ENCODE peak calls at places on chromosome 20, in seven cellular contexts. One of them, this sample, is unnamed. For H3K36me3, the result is how much of the 10 kb centered on the place peaks cover.

GRCh38 chr20:10313701-10314100 is 95.1 kb downstream of the SNAP25 start:
- DNase-seq in neural progenitor cell: peak
- DNase-seq in heart right ventricle: no peak
- DNase-seq in lower lobe of right lung: no peak
- DNase-seq in fibroblast of lung: no peak
- DNase-seq in CD8-positive, alpha-beta T cell: no peak
- DNase-seq in left ventricle myocardium inferior: no peak
- DNase-seq in this sample: peak

GRCh38 chr20:53582574-53583351 is 10.9 kb downstream of the ZNF217 start:
- DNase-seq in fibroblast of lung: peak
- DNase-seq in lower lobe of right lung: no peak
- DNase-seq in CD8-positive, alpha-beta T cell: no peak
- DNase-seq in left ventricle myocardium inferior: no peak
- DNase-seq in neural progenitor cell: peak
- DNase-seq in heart right ventricle: no peak
- DNase-seq in this sample: peak

GRCh38 chr20:58992911-58993310 is 11.9 kb downstream of the NELFCD start:
- DNase-seq in lower lobe of right lung: no peak
- DNase-seq in CD8-positive, alpha-beta T cell: no peak
- DNase-seq in neural progenitor cell: no peak
- DNase-seq in heart right ventricle: no peak
- DNase-seq in fibroblast of lung: no peak
- DNase-seq in left ventricle myocardium inferior: no peak
- DNase-seq in this sample: no peak

GRCh38 chr20:38731738-38732113 is 7.4 kb downstream of the SLC32A1 start:
- DNase-seq in left ventricle myocardium inferior: no peak
- DNase-seq in fibroblast of lung: no peak
- DNase-seq in CD8-positive, alpha-beta T cell: no peak
- DNase-seq in lower lobe of right lung: no peak
- DNase-seq in heart right ventricle: no peak
- DNase-seq in neural progenitor cell: no peak
- DNase-seq in this sample: no peak

GRCh38 chr20:4548552-4548951 is 173.2 kb upstream of the PRND start:
- DNase-seq in heart right ventricle: no peak
- DNase-seq in lower lobe of right lung: no peak
- DNase-seq in left ventricle myocardium inferior: no peak
- DNase-seq in fibroblast of lung: no peak
- DNase-seq in neural progenitor cell: no peak
- DNase-seq in CD8-positive, alpha-beta T cell: no peak
- DNase-seq in this sample: no peak

GRCh38 chr20:53655909-53656652 is 62.4 kb upstream of the ZNF217 start:
- DNase-seq in fibroblast of lung: peak
- DNase-seq in heart right ventricle: no peak
- DNase-seq in lower lobe of right lung: no peak
- DNase-seq in neural progenitor cell: no peak
- DNase-seq in left ventricle myocardium inferior: no peak
- DNase-seq in CD8-positive, alpha-beta T cell: no peak
- DNase-seq in this sample: no peak

GRCh38 chr20:59207742-59208357 is 44.2 kb downstream of the ZNF831 start:
- DNase-seq in lower lobe of right lung: peak
- DNase-seq in neural progenitor cell: peak
- DNase-seq in CD8-positive, alpha-beta T cell: peak
- DNase-seq in left ventricle myocardium inferior: peak
- DNase-seq in fibroblast of lung: no peak
- DNase-seq in heart right ventricle: peak
- DNase-seq in this sample: peak

GRCh38 chr20:10673176-10673830 is 496 bp downstream of the JAG1 start:
- DNase-seq in left ventricle myocardium inferior: no peak
- DNase-seq in fibroblast of lung: peak
- DNase-seq in CD8-positive, alpha-beta T cell: no peak
- DNase-seq in heart right ventricle: peak
- DNase-seq in neural progenitor cell: peak
- DNase-seq in lower lobe of right lung: peak
- DNase-seq in this sample: peak

GRCh38 chr20:19995220-19995863 is 21.8 kb upstream of the NAA20 start:
- DNase-seq in fibroblast of lung: peak
- DNase-seq in lower lobe of right lung: no peak
- DNase-seq in CD8-positive, alpha-beta T cell: no peak
- DNase-seq in heart right ventricle: no peak
- DNase-seq in neural progenitor cell: peak
- DNase-seq in left ventricle myocardium inferior: no peak
- DNase-seq in this sample: peak

GRCh38 chr20:63051186-63051860 is 44.6 kb upstream of the BHLHE23 start:
- DNase-seq in lower lobe of right lung: peak
- DNase-seq in CD8-positive, alpha-beta T cell: no peak
- DNase-seq in neural progenitor cell: no peak
- DNase-seq in fibroblast of lung: no peak
- DNase-seq in heart right ventricle: peak
- DNase-seq in left ventricle myocardium inferior: no peak
- DNase-seq in this sample: no peak

GRCh38 chr20:33843854-33844253 is 32.7 kb downstream of the CHMP4B start:
- DNase-seq in fibroblast of lung: no peak
- DNase-seq in lower lobe of right lung: no peak
- DNase-seq in heart right ventricle: no peak
- DNase-seq in left ventricle myocardium inferior: no peak
- DNase-seq in CD8-positive, alpha-beta T cell: no peak
- DNase-seq in neural progenitor cell: no peak
- DNase-seq in this sample: no peak

GRCh38 chr20:3716195-3716834 is 3.9 kb upstream of the SIGLEC1 start:
- DNase-seq in lower lobe of right lung: peak
- DNase-seq in left ventricle myocardium inferior: no peak
- DNase-seq in fibroblast of lung: peak
- DNase-seq in neural progenitor cell: peak
- DNase-seq in heart right ventricle: peak
- DNase-seq in CD8-positive, alpha-beta T cell: no peak
- DNase-seq in this sample: peak

GRCh38 chr20:32037929-32038328 is 14.1 kb upstream of the HCK start:
- DNase-seq in lower lobe of right lung: no peak
- DNase-seq in neural progenitor cell: no peak
- DNase-seq in CD8-positive, alpha-beta T cell: no peak
- DNase-seq in left ventricle myocardium inferior: no peak
- DNase-seq in heart right ventricle: no peak
- DNase-seq in fibroblast of lung: peak
- DNase-seq in this sample: no peak

GRCh38 chr20:62995898-62996595 is 10.7 kb downstream of the BHLHE23 start:
- DNase-seq in heart right ventricle: peak
- DNase-seq in neural progenitor cell: no peak
- DNase-seq in fibroblast of lung: no peak
- DNase-seq in left ventricle myocardium inferior: no peak
- DNase-seq in lower lobe of right lung: no peak
- DNase-seq in CD8-positive, alpha-beta T cell: no peak
- DNase-seq in this sample: no peak

GRCh38 chr20:40563296-40563950 is 125.6 kb downstream of the MAFB start:
- DNase-seq in neural progenitor cell: no peak
- DNase-seq in CD8-positive, alpha-beta T cell: no peak
- DNase-seq in fibroblast of lung: peak
- DNase-seq in left ventricle myocardium inferior: no peak
- DNase-seq in lower lobe of right lung: peak
- DNase-seq in heart right ventricle: peak
- DNase-seq in this sample: peak

GRCh38 chr20:59723607-59724456 is 119.5 kb downstream of the PHACTR3 start:
- DNase-seq in heart right ventricle: no peak
- DNase-seq in lower lobe of right lung: no peak
- DNase-seq in fibroblast of lung: no peak
- DNase-seq in left ventricle myocardium inferior: no peak
- DNase-seq in neural progenitor cell: no peak
- DNase-seq in CD8-positive, alpha-beta T cell: no peak
- DNase-seq in this sample: no peak

GRCh38 chr20:57662313-57663240 is 42.4 kb upstream of the ZBP1 start:
- DNase-seq in left ventricle myocardium inferior: peak
- DNase-seq in fibroblast of lung: no peak
- DNase-seq in CD8-positive, alpha-beta T cell: no peak
- DNase-seq in heart right ventricle: no peak
- DNase-seq in lower lobe of right lung: peak
- DNase-seq in neural progenitor cell: no peak
- DNase-seq in this sample: no peak

DNA sequence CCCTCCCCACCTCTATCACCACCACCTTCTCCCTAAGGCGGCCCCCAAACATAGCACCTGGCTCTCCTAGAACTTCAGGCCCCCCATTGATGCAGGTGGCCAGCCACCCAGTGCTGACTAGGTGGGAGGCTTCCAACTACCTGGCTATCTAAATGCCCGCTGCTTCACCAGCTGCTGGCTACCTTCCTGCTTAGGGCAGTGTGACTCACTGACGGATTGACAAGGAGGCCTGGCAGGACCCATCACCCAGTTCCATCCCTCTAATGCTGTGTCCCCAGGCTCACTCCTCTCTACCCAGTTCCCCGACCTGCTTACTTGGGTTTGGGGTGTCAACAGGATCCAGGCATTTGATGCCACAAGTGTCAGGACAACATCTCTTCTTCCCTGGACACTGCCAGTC is 1.1 kb downstream of the SLPI start:
- DNase-seq in lower lobe of right lung: no peak
- DNase-seq in CD8-positive, alpha-beta T cell: no peak
- DNase-seq in heart right ventricle: no peak
- DNase-seq in left ventricle myocardium inferior: no peak
- DNase-seq in fibroblast of lung: no peak
- DNase-seq in neural progenitor cell: no peak
- DNase-seq in this sample: no peak
- H3K27ac ChIP-seq in lower lobe of right lung: peak
- H3K27ac ChIP-seq in CD8-positive, alpha-beta T cell: no peak
- H3K27ac ChIP-seq in heart right ventricle: no peak
- H3K27ac ChIP-seq in left ventricle myocardium inferior: no peak
- H3K27ac ChIP-seq in fibroblast of lung: no peak
- H3K27ac ChIP-seq in neural progenitor cell: no peak
- H3K27ac ChIP-seq in this sample: no peak

GRCh38 chr20:49877254-49877990 is 37.9 kb downstream of the SPATA2 start:
- DNase-seq in heart right ventricle: no peak
- DNase-seq in fibroblast of lung: peak
- DNase-seq in lower lobe of right lung: no peak
- DNase-seq in neural progenitor cell: no peak
- DNase-seq in left ventricle myocardium inferior: no peak
- DNase-seq in CD8-positive, alpha-beta T cell: no peak
- DNase-seq in this sample: no peak

GRCh38 chr20:49882171-49882970 is 33.0 kb downstream of the SPATA2 start:
- DNase-seq in left ventricle myocardium inferior: no peak
- DNase-seq in CD8-positive, alpha-beta T cell: no peak
- DNase-seq in heart right ventricle: no peak
- DNase-seq in neural progenitor cell: no peak
- DNase-seq in fibroblast of lung: no peak
- DNase-seq in lower lobe of right lung: no peak
- DNase-seq in this sample: no peak

GRCh38 chr20:49880724-49881445 is 34.4 kb downstream of the SPATA2 start:
- DNase-seq in heart right ventricle: no peak
- DNase-seq in neural progenitor cell: no peak
- DNase-seq in left ventricle myocardium inferior: no peak
- DNase-seq in fibroblast of lung: no peak
- DNase-seq in lower lobe of right lung: no peak
- DNase-seq in CD8-positive, alpha-beta T cell: no peak
- DNase-seq in this sample: no peak

GRCh38 chr20:49878977-49879376 is 36.4 kb downstream of the SPATA2 start:
- DNase-seq in heart right ventricle: no peak
- DNase-seq in left ventricle myocardium inferior: no peak
- DNase-seq in lower lobe of right lung: no peak
- DNase-seq in CD8-positive, alpha-beta T cell: no peak
- DNase-seq in neural progenitor cell: no peak
- DNase-seq in fibroblast of lung: no peak
- DNase-seq in this sample: no peak

DNA sequence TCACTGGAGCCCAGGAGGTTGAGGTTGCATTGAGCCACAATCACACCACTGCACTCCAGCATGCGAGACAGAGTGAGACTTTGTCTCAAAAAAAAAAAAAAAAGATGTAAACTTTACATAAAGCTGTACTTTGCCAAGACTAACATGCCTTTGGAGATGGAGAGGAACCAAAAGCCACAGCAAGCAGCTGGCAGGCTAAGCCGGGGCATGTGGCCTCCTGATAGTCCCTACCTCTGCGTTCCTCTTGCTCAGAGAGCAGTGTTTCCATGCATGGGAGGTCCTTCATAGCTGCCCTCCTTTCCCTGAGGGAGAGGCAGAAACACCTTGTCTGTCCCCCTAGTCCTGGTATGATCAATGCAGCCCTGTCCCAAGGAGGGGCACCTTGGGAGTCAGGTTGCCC is 35.2 kb downstream of the SPATA2 start:
- DNase-seq in neural progenitor cell: no peak
- DNase-seq in lower lobe of right lung: no peak
- DNase-seq in left ventricle myocardium inferior: no peak
- DNase-seq in fibroblast of lung: peak
- DNase-seq in CD8-positive, alpha-beta T cell: no peak
- DNase-seq in heart right ventricle: no peak
- DNase-seq in this sample: no peak
- H3K36me3 ChIP-seq in neural progenitor cell: under half
- H3K36me3 ChIP-seq in lower lobe of right lung: half or more
- H3K36me3 ChIP-seq in left ventricle myocardium inferior: half or more
- H3K36me3 ChIP-seq in fibroblast of lung: under half
- H3K36me3 ChIP-seq in CD8-positive, alpha-beta T cell: under half
- H3K36me3 ChIP-seq in heart right ventricle: under half
- H3K36me3 ChIP-seq in this sample: under half

DNA sequence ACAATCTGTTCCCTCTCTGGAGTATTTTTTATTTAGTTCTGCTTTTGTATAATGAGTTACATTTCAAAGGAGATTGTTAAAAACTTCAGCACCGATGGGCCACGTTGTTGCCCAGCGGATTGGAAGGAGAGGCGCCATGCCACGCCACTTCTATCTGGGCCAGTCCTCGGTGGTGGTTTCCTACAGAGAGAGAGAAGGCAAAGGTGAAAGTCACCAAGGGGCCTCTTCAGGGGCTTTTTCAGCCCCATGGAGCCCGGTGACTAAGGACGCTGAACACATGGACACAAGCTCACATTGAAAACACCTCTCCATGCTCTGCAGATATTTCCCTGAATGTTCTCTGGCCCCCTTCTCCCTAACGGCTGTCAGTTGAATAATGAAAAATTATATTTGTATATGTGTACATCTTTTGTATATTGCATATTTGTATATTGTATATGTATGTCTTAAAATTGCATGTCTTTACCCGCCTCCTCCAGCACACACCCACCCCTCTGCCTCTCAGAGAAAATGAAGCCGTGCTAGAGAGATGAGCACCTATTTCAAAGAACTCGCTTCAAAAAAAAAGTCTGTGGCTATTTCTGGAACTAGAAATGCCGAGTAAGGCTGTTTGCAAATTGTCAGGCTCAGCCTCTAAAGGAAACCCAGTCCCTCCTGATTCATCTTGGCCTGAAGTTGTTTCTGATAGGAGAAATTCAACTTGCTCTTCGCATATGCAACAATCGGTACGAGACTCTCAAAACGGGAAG is 91.9 kb upstream of the CDH4 start:
- DNase-seq in CD8-positive, alpha-beta T cell: no peak
- DNase-seq in neural progenitor cell: no peak
- DNase-seq in left ventricle myocardium inferior: no peak
- DNase-seq in lower lobe of right lung: no peak
- DNase-seq in heart right ventricle: no peak
- DNase-seq in fibroblast of lung: no peak
- DNase-seq in this sample: no peak
- H3K27ac ChIP-seq in CD8-positive, alpha-beta T cell: no peak
- H3K27ac ChIP-seq in neural progenitor cell: no peak
- H3K27ac ChIP-seq in left ventricle myocardium inferior: no peak
- H3K27ac ChIP-seq in lower lobe of right lung: no peak
- H3K27ac ChIP-seq in heart right ventricle: no peak
- H3K27ac ChIP-seq in fibroblast of lung: no peak
- H3K27ac ChIP-seq in this sample: no peak

DNA sequence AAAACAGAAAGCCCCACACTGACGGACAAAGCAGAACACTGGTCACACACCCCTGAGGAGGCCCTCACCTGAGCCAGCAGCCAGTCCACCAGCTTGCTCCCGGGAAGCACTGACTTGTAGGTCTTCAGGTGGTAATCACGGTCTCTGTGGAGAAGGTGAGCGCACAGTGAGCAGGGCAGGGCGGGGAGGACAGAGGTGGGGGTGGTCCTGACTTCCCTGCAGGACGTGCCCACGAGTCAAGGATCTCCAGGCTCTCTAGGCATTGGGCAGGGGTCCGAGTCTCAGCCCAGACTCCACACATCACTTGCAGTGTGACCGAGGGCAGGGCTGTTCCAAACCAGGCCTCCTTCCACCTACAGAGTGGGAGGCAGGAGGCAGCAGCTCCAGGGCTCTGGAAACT is 151.7 kb downstream of the PREX1 start:
- DNase-seq in neural progenitor cell: no peak
- DNase-seq in left ventricle myocardium inferior: no peak
- DNase-seq in fibroblast of lung: no peak
- DNase-seq in lower lobe of right lung: peak
- DNase-seq in CD8-positive, alpha-beta T cell: no peak
- DNase-seq in heart right ventricle: no peak
- DNase-seq in this sample: no peak
- H3K36me3 ChIP-seq in neural progenitor cell: under half
- H3K36me3 ChIP-seq in left ventricle myocardium inferior: under half
- H3K36me3 ChIP-seq in fibroblast of lung: under half
- H3K36me3 ChIP-seq in lower lobe of right lung: half or more
- H3K36me3 ChIP-seq in CD8-positive, alpha-beta T cell: under half
- H3K36me3 ChIP-seq in heart right ventricle: under half
- H3K36me3 ChIP-seq in this sample: under half

This sample was measured in hepatocyte.